ENCODE peak calls at places on chromosome 13, in four cellular contexts. V is tibial nerve, R is aorta, P is sigmoid colon. J is an unnamed sample.

GRCh38 chr13:99982021-99982740 is 597 bp downstream of the ZIC2 start:
- DNase-seq in P (no peak), V (no peak), R (no peak), J (no peak)

GRCh38 chr13:78022164-78022877 is 103.7 kb upstream of the EDNRB start:
- DNase-seq in V (peak), R (no peak), P (no peak), J (no peak)

GRCh38 chr13:23572836-23573235 is 2.6 kb downstream of the TNFRSF19 start:
- DNase-seq in V (no peak), P (no peak), R (no peak), J (no peak)

GRCh38 chr13:37375724-37376123 is 222.8 kb downstream of the POSTN start:
- DNase-seq in R (no peak), V (no peak), P (no peak), J (no peak)

GRCh38 chr13:36712290-36712689 is 38.5 kb downstream of the SERTM1 start:
- DNase-seq in V (no peak), R (no peak), P (no peak), J (no peak)

GRCh38 chr13:77980592-77980991 is 62.0 kb upstream of the EDNRB start:
- DNase-seq in V (no peak), P (no peak), R (no peak), J (peak)

GRCh38 chr13:98022210-98022609 is 68.7 kb downstream of the IPO5 start:
- DNase-seq in R (no peak), V (peak), P (no peak), J (no peak)

GRCh38 chr13:60268203-60268555 is 104.5 kb upstream of the DIAPH3 start:
- DNase-seq in R (no peak), P (no peak), V (no peak), J (no peak)

GRCh38 chr13:113785051-113786010 is 26.3 kb downstream of the TMEM255B start:
- DNase-seq in V (no peak), P (no peak), R (no peak), J (no peak)

DNA sequence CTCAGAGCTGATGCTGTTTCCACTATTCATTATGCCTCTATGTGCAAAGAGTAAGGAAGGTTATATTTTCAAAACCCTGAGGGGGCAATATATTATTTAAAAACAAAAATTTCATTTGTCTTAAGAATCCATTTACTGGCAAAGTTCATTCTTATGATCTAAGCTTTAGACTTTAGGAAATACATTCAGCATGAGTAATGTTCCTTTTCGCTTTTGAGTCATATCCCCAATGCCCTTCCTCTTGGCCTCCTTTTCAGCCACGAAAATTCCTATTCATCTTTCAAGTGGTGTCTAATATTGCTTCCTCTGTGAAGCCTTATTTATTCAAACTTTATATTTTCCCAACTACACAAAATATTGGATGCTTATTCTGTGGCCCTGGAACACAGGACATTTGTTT is 1317.0 kb downstream of the PCDH9 start:
- DNase-seq in R (no peak), V (no peak), P (no peak), J (no peak)
- H3K4me3 ChIP-seq in R (no peak), V (no peak), P (no peak), J (no peak)

GRCh38 chr13:51920267-51920666 is 58.5 kb downstream of the CCDC70 start:
- DNase-seq in R (no peak), V (no peak), P (no peak), J (no peak)
- H3K4me3 ChIP-seq in R (no peak), V (no peak), P (no peak), J (no peak)

GRCh38 chr13:112220296-112220875 is 153.4 kb downstream of the SOX1 start:
- DNase-seq in P (peak), V (no peak), R (peak), J (no peak)

GRCh38 chr13:112225429-112226090 is 150.6 kb upstream of the SPACA7 start:
- DNase-seq in V (no peak), P (no peak), R (no peak), J (no peak)

GRCh38 chr13:112220925-112221324 is 154.0 kb downstream of the SOX1 start:
- DNase-seq in R (no peak), P (no peak), V (no peak), J (no peak)

GRCh38 chr13:112219753-112220152 is 152.8 kb downstream of the SOX1 start:
- DNase-seq in V (no peak), P (no peak), R (no peak), J (no peak)

DNA sequence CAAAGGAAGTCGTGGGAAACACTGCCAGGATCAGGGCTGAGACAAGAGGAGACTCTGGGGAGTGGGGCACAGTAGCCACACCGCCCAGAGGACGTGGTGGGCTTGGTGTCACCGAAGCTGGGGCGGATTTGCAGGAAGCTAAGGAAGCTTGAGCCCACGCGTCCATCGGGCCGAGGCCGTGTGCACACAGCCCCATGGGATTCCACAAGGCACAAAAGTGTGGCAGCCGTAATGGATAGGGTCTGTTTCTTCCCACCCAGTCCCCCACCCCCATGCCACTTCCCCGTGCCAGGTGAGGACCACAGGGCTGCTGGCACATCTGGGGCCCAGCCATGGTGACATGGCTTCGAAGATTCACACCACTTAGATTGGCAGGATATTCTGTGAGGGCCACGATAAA is 153.2 kb upstream of the SPACA7 start:
- DNase-seq in V (no peak), P (no peak), R (no peak), J (no peak)
- H3K4me3 ChIP-seq in V (no peak), P (no peak), R (no peak), J (no peak)

GRCh38 chr13:110706570-110707378 is 858 bp upstream of the CARS2 start:
- DNase-seq in R (no peak), P (no peak), V (no peak), J (no peak)
- H3K4me3 ChIP-seq in R (no peak), P (peak), V (peak), J (peak)

GRCh38 chr13:73258396-73258795 is 199.6 kb downstream of the KLF5 start:
- DNase-seq in R (no peak), P (no peak), V (no peak), J (no peak)
- H3K4me3 ChIP-seq in R (no peak), P (no peak), V (no peak), J (no peak)